ENCODE peak calls at places on chromosomes 5 and 9, in five cellular contexts. J, M, P, S and X are unnamed samples. For H3K36me3, the result is how much of the 10 kb centered on the place peaks cover.

GRCh38 chr9:136890661-136891060 is 4.3 kb downstream of the TRAF2 start:
- DNase-seq in M (no peak), S (no peak), J (no peak), P (no peak), X (no peak)

GRCh38 chr9:83384214-83384613 is 154.0 kb downstream of the FRMD3 start:
- DNase-seq in M (no peak), P (no peak), J (no peak), S (no peak), X (no peak)

GRCh38 chr9:38035873-38036272 is 33.2 kb downstream of the SHB start:
- DNase-seq in J (peak), P (no peak), S (no peak), M (no peak), X (no peak)

GRCh38 chr9:118529210-118529609 is 825.0 kb downstream of the TLR4 start:
- DNase-seq in S (no peak), M (no peak), J (no peak), P (no peak), X (no peak)

GRCh38 chr5:125054106-125054505 is 307.7 kb upstream of the ZNF608 start:
- DNase-seq in P (no peak), S (no peak), M (no peak), J (no peak), X (no peak)

GRCh38 chr5:54013556-54014157 is 296.7 kb downstream of the ARL15 start:
- DNase-seq in J (peak), M (peak), P (no peak), S (no peak), X (no peak)

GRCh38 chr9:115137511-115137910 is 19.6 kb upstream of the TNC start:
- DNase-seq in J (no peak), P (no peak), M (no peak), S (no peak), X (no peak)

GRCh38 chr9:131095666-131096489 is 453 bp upstream of the AIF1L start:
- DNase-seq in J (no peak), P (peak), M (no peak), S (no peak), X (no peak)

GRCh38 chr5:169190860-169191259 is 110.1 kb downstream of the SLIT3 start:
- DNase-seq in P (no peak), M (no peak), J (peak), S (no peak), X (no peak)

GRCh38 chr5:54612711-54613110 is 95.2 kb downstream of the SNX18 start:
- DNase-seq in M (no peak), J (no peak), S (no peak), P (no peak), X (no peak)

GRCh38 chr9:479951-480350 is 265.3 kb downstream of the DOCK8 start:
- DNase-seq in S (no peak), M (no peak), P (no peak), J (no peak), X (no peak)

GRCh38 chr5:16866795-16867584 is 69.1 kb downstream of the MYO10 start:
- DNase-seq in P (peak), M (no peak), J (peak), S (no peak), X (no peak)

GRCh38 chr9:16223074-16223871 is 647.2 kb downstream of the BNC2 start:
- DNase-seq in M (no peak), P (no peak), J (peak), S (no peak), X (no peak)

GRCh38 chr5:2094616-2094995 is 211.9 kb upstream of the IRX4 start:
- DNase-seq in S (no peak), P (no peak), J (peak), M (peak), X (peak)

GRCh38 chr5:141508440-141508807 is 19.5 kb downstream of the PCDHGC5 start:
- DNase-seq in J (peak), S (no peak), P (no peak), M (no peak), X (no peak)

GRCh38 chr5:162096448-162096847 is 28.9 kb downstream of the GABRG2 start:
- DNase-seq in M (no peak), S (no peak), P (no peak), J (no peak), X (no peak)

GRCh38 chr5:126446498-126447224 is 23.5 kb downstream of the GRAMD2B start:
- DNase-seq in S (no peak), M (no peak), P (no peak), J (peak), X (no peak)

GRCh38 chr9:110821064-110821463 is 152.5 kb downstream of the MUSK start:
- DNase-seq in P (no peak), M (no peak), S (no peak), J (no peak), X (no peak)

GRCh38 chr9:128735373-128735772 is 11.4 kb upstream of the ZDHHC12 start:
- DNase-seq in P (no peak), M (no peak), S (no peak), J (no peak), X (no peak)

GRCh38 chr5:4271193-4271592 is 675.6 kb downstream of the IRX1 start:
- DNase-seq in P (no peak), M (no peak), J (no peak), S (no peak), X (no peak)

GRCh38 chr5:110063640-110064592 is 374.2 kb downstream of the MAN2A1 start:
- DNase-seq in S (no peak), P (no peak), J (peak), M (no peak), X (no peak)

GRCh38 chr9:120412425-120412951 is 167.5 kb downstream of the CDK5RAP2 start:
- DNase-seq in J (peak), M (no peak), S (no peak), P (peak), X (no peak)

GRCh38 chr9:120362446-120362845 is 217.5 kb downstream of the CDK5RAP2 start:
- DNase-seq in J (peak), P (no peak), M (no peak), S (no peak), X (no peak)

DNA sequence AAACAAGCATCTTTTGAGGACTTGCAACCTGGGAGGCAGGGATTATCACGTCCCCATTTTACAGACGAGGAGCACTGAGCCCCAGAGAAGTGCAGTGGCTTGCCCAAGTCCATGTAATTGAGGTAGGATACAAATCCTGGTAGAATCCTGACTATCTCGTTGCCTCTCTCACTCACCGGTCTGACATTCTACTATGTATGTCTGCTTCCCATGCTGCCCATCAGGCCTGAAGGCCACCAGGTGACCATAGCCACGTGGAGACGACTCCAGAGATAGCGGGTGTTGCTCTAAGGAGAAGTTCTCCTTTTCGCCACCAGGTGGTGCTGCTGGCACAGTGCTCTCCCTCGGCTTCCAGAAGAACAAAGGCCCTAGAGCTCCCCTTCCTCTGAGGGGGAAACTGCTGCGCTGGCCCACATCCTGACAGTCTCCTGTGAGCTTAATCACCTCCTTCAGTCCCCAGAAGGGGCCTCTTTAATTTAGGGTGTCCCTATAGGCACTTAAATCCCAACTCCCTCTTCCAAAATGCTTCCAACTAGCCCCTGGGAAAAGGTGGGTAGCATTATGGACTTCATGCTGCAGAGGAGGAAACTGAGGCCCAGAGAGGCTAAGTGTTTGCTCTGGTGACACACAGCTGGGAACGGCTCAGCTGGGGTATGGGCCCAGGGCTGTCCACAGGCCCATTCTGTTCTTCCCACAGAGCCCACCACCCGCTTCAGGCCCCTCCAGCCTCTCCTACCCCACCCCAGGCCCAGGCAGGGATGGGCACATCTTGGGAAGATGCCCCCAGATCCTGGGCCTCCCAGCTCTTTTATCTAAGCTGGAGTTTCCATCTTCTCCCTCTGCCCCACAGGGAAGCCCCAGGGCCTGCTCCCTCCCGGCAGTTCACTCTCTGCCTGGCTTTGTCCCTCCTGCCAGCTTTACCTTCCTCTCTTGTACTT is 6.4 kb downstream of the SLC34A1 start:
- DNase-seq in P (peak), M (peak), J (peak), S (peak), X (peak)
- H3K27ac ChIP-seq in P (no peak), M (no peak), J (peak), S (no peak), X (peak)

DNA sequence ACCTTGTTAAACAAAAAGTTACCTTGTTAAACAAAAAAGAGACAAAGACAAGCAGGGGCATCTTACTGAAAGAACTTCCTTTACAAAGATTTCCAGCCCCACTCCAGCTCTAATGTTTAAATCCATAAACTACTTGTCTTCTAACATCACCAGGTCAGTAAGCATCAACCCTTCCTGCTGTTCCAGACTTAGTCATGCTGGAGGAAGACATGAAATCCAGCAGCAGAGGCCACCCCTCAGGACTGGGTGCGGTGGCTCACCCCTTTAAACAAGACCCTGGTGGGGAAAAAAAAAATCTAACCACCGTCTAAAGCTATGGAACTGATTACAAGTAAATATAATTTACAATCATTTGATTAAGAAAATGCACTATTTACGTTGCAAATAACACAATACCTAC is 9.1 kb downstream of the PDCL start:
- DNase-seq in M (no peak), J (peak), P (no peak), S (no peak), X (no peak)
- H3K36me3 ChIP-seq in M (under half), J (under half), P (under half), S (under half), X (half or more)

GRCh38 chr9:107712390-107712789 is 222.8 kb upstream of the KLF4 start:
- DNase-seq in P (no peak), M (no peak), J (peak), S (no peak), X (no peak)
- H3K27ac ChIP-seq in P (no peak), M (no peak), J (no peak), S (no peak), X (no peak)

GRCh38 chr9:92641092-92641809 is 28.7 kb downstream of the IPPK start:
- DNase-seq in P (no peak), S (no peak), M (no peak), J (no peak), X (peak)

GRCh38 chr9:92639791-92640271 is 30.1 kb downstream of the IPPK start:
- DNase-seq in J (no peak), P (no peak), M (no peak), S (peak), X (no peak)

GRCh38 chr9:92640398-92641091 is 29.4 kb downstream of the IPPK start:
- DNase-seq in M (no peak), P (no peak), S (peak), J (no peak), X (peak)

GRCh38 chr9:92642599-92642998 is 27.3 kb downstream of the IPPK start:
- DNase-seq in P (no peak), J (no peak), M (no peak), S (peak), X (no peak)

GRCh38 chr9:92642041-92642451 is 27.9 kb downstream of the IPPK start:
- DNase-seq in S (peak), P (no peak), J (no peak), M (no peak), X (peak)
- H3K36me3 ChIP-seq in S (under half), P (under half), J (under half), M (half or more), X (half or more)

DNA sequence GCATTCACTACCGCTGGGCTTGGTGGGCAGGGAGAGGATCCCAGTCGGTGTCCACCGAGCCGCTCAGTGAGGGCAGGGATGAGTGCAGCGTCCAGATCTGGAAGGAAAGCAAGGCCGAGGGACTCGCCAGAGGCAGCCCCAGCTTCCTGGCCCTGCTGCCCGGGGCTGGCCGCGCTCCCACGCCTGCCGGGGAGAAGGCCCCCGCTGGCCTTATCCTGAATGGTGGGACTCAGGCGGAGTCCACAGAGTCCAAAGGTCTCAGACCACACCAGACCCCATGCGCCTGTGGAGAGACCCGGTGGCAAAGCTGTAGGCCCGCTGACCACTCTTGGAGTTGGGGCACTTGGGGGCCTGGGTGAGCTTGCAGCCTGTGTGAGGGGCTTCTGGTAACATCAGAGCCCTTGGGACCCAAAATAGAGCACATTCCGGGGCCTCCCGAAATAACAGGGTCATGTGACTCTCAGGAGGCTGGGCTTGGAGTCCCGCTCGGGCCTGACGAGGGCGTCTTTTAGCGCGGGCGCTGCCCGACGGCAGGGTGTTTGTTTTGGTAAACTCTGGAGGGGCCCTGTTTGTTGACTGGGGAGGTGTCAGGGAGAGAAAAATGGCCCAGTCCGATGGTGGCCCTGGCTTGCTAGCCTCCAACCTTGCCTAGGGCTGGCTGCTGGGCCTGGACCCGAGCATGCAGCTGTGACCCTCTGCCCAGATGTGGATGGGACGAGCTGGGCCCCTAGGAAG is 2.8 kb downstream of the RXRA start:
- DNase-seq in J (peak), M (peak), S (peak), P (no peak), X (no peak)
- H3K27ac ChIP-seq in J (peak), M (peak), S (peak), P (no peak), X (peak)

DNA sequence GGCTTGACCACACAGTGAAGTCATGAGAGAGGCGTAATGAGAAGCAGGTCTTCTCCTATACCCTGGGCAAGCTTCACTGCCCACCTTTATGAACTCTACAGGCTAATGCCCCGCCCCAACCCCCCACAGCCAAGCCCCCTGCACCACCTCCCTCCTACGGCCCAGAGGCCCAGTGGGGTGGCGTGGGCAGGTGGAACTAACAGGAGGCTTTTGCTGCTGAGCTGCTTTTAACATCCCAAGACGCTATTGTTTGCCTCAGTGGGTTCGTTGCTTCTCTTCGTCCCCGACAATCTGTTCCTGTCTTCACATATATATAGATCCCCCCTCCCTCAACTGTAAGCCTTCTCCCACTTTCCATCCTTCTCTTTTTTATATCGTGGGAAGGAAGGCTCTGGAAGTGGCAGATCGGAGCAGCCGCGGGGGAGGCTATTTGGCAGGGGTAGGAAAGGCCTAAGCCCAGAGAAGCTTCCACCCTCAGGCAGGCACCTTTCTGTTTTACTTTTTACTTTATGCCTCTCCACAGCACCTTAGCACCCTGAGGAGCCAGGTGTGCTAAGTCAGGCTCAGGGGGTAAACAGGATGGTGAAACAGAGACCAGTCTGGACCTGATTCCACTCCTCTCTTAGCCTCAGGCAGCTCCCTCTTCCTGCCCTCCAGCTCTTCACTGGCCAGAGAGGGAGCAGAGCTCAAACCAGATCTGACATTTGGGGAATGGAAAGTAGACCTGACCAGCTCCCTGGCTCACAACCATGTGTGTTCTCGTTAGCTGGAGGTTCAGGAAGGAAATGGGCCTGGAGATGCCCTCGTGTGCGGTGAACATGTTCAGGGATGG is 26.5 kb downstream of the CD74 start:
- DNase-seq in P (no peak), S (no peak), M (no peak), J (no peak), X (no peak)
- H3K36me3 ChIP-seq in P (half or more), S (under half), M (half or more), J (under half), X (half or more)